ENCODE peak calls at places on chromosomes 13 and 19, in four cellular contexts. One of them, this sample, is unnamed.

GRCh38 chr19:35284153-35285140 is 2.1 kb downstream of the HAMP start:
- DNase-seq in pancreas: no peak
- DNase-seq in CD8-positive, alpha-beta T cell: no peak
- DNase-seq in left ventricle myocardium inferior: no peak
- DNase-seq in this sample: no peak

GRCh38 chr19:50796128-50796633 is 6.0 kb downstream of the ACP4 start:
- DNase-seq in pancreas: no peak
- DNase-seq in CD8-positive, alpha-beta T cell: no peak
- DNase-seq in left ventricle myocardium inferior: no peak
- DNase-seq in this sample: no peak

GRCh38 chr19:20662421-20663105 is 1.2 kb upstream of the ZNF626 start:
- DNase-seq in pancreas: no peak
- DNase-seq in CD8-positive, alpha-beta T cell: no peak
- DNase-seq in left ventricle myocardium inferior: no peak
- DNase-seq in this sample: no peak

GRCh38 chr19:1101337-1101698 is 2.5 kb upstream of the GPX4 start:
- DNase-seq in pancreas: no peak
- DNase-seq in CD8-positive, alpha-beta T cell: no peak
- DNase-seq in left ventricle myocardium inferior: no peak
- DNase-seq in this sample: peak; percentile 77

GRCh38 chr19:33430674-33431277 is 57.3 kb downstream of the CEBPG start:
- DNase-seq in pancreas: peak; percentile 33
- DNase-seq in CD8-positive, alpha-beta T cell: peak; percentile 46
- DNase-seq in left ventricle myocardium inferior: peak; percentile 59
- DNase-seq in this sample: peak; percentile 68

GRCh38 chr13:104635879-104636278 is 1569.7 kb upstream of the SLC10A2 start:
- DNase-seq in pancreas: no peak
- DNase-seq in CD8-positive, alpha-beta T cell: no peak
- DNase-seq in left ventricle myocardium inferior: no peak
- DNase-seq in this sample: no peak

GRCh38 chr19:50570997-50571396 is 2.8 kb upstream of the LRRC4B start:
- DNase-seq in pancreas: no peak
- DNase-seq in CD8-positive, alpha-beta T cell: no peak
- DNase-seq in left ventricle myocardium inferior: no peak
- DNase-seq in this sample: no peak

GRCh38 chr19:50008532-50008931 is 16.6 kb downstream of the VRK3 start:
- DNase-seq in pancreas: no peak
- DNase-seq in CD8-positive, alpha-beta T cell: no peak
- DNase-seq in left ventricle myocardium inferior: peak; percentile 24
- DNase-seq in this sample: no peak

GRCh38 chr13:77429320-77430142 is 102.6 kb upstream of the MYCBP2 start:
- DNase-seq in pancreas: no peak
- DNase-seq in CD8-positive, alpha-beta T cell: no peak
- DNase-seq in left ventricle myocardium inferior: no peak
- DNase-seq in this sample: no peak

GRCh38 chr19:1183543-1184172 is 9.6 kb upstream of the SBNO2 start:
- DNase-seq in pancreas: no peak
- DNase-seq in CD8-positive, alpha-beta T cell: no peak
- DNase-seq in left ventricle myocardium inferior: no peak
- DNase-seq in this sample: peak; percentile 74

GRCh38 chr19:36257512-36257876 is 42.6 kb downstream of the ZNF146 start:
- DNase-seq in pancreas: no peak
- DNase-seq in CD8-positive, alpha-beta T cell: no peak
- DNase-seq in left ventricle myocardium inferior: peak; percentile 47
- DNase-seq in this sample: no peak

GRCh38 chr19:33767898-33768413 is 28.7 kb upstream of the KCTD15 start:
- DNase-seq in pancreas: no peak
- DNase-seq in CD8-positive, alpha-beta T cell: no peak
- DNase-seq in left ventricle myocardium inferior: no peak
- DNase-seq in this sample: no peak

GRCh38 chr13:19074519-19074918 is 107.1 kb downstream of the TUBA3C start:
- DNase-seq in pancreas: no peak
- DNase-seq in CD8-positive, alpha-beta T cell: no peak
- DNase-seq in left ventricle myocardium inferior: no peak
- DNase-seq in this sample: no peak

GRCh38 chr19:12994701-12995595 is at the start of gene NFIX:
- DNase-seq in pancreas: peak; percentile 53
- DNase-seq in CD8-positive, alpha-beta T cell: peak; percentile 27
- DNase-seq in left ventricle myocardium inferior: peak; percentile 81
- DNase-seq in this sample: peak; percentile 78

GRCh38 chr19:30388819-30389218 is 16.6 kb downstream of the ZNF536 start:
- DNase-seq in pancreas: no peak
- DNase-seq in CD8-positive, alpha-beta T cell: no peak
- DNase-seq in left ventricle myocardium inferior: no peak
- DNase-seq in this sample: no peak

GRCh38 chr19:38173324-38174041 is 50.5 kb downstream of the DPF1 start:
- DNase-seq in pancreas: peak; percentile 29
- DNase-seq in CD8-positive, alpha-beta T cell: no peak
- DNase-seq in left ventricle myocardium inferior: peak; percentile 86
- DNase-seq in this sample: no peak

GRCh38 chr19:55212447-55212846 is 3.1 kb upstream of the PTPRH start:
- DNase-seq in pancreas: no peak
- DNase-seq in CD8-positive, alpha-beta T cell: no peak
- DNase-seq in left ventricle myocardium inferior: no peak
- DNase-seq in this sample: no peak

GRCh38 chr13:23810842-23811241 is 78.4 kb downstream of the MIPEP start:
- DNase-seq in pancreas: no peak
- DNase-seq in CD8-positive, alpha-beta T cell: no peak
- DNase-seq in left ventricle myocardium inferior: no peak
- DNase-seq in this sample: no peak

GRCh38 chr19:49690656-49691242 is at the start of gene CPT1C:
- DNase-seq in pancreas: peak; percentile 78
- DNase-seq in CD8-positive, alpha-beta T cell: peak; percentile 29
- DNase-seq in left ventricle myocardium inferior: peak; percentile 83
- DNase-seq in this sample: peak; percentile 73

GRCh38 chr13:44141213-44141724 is 232.4 kb upstream of the SERP2 start:
- DNase-seq in pancreas: peak; percentile 29
- DNase-seq in CD8-positive, alpha-beta T cell: no peak
- DNase-seq in left ventricle myocardium inferior: no peak
- DNase-seq in this sample: peak; percentile 54

GRCh38 chr13:76884167-76884566 is 2.0 kb downstream of the KCTD12 start:
- DNase-seq in pancreas: no peak
- DNase-seq in CD8-positive, alpha-beta T cell: no peak
- DNase-seq in left ventricle myocardium inferior: peak; percentile 27
- DNase-seq in this sample: peak; percentile 68

GRCh38 chr13:98279473-98280175 is 102.6 kb upstream of the RNF113B start:
- DNase-seq in pancreas: no peak
- DNase-seq in CD8-positive, alpha-beta T cell: no peak
- DNase-seq in left ventricle myocardium inferior: no peak
- DNase-seq in this sample: no peak

GRCh38 chr13:39379118-39379517 is 223.9 kb downstream of the LHFPL6 start:
- DNase-seq in pancreas: no peak
- DNase-seq in CD8-positive, alpha-beta T cell: no peak
- DNase-seq in left ventricle myocardium inferior: no peak
- DNase-seq in this sample: no peak

GRCh38 chr13:106291006-106291405 is 244.5 kb downstream of the EFNB2 start:
- DNase-seq in pancreas: no peak
- DNase-seq in CD8-positive, alpha-beta T cell: no peak
- DNase-seq in left ventricle myocardium inferior: no peak
- DNase-seq in this sample: no peak

GRCh38 chr13:21971662-21972635 is 301.1 kb downstream of the FGF9 start:
- DNase-seq in pancreas: no peak
- DNase-seq in CD8-positive, alpha-beta T cell: no peak
- DNase-seq in left ventricle myocardium inferior: no peak
- DNase-seq in this sample: no peak

GRCh38 chr13:44259045-44260042 is 114.3 kb upstream of the SERP2 start:
- DNase-seq in pancreas: peak; percentile 37
- DNase-seq in CD8-positive, alpha-beta T cell: peak; percentile 40
- DNase-seq in left ventricle myocardium inferior: no peak
- DNase-seq in this sample: peak; percentile 68

GRCh38 chr19:40659116-40659515 is 31.3 kb downstream of the NUMBL start:
- DNase-seq in pancreas: no peak
- DNase-seq in CD8-positive, alpha-beta T cell: no peak
- DNase-seq in left ventricle myocardium inferior: no peak
- DNase-seq in this sample: no peak

DNA sequence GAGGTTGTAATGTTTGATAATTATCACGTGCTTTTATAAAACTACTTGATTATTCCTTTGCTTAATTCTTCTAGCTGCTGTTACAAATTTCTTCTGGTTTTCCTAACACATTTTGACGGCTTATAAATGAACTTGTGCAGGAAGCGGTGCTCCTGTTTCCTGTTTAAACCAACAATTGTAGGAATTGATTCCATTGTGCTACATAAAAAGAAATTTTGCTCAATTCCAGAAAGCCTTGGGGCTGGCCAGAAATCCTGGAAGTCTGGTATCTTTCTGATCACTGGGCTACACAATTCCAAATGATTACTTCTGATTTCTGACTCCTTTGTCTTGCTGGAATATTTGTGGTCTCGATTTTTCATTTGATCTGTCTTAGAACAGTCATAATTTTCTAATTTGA is 14.9 kb downstream of the RFC3 start:
- DNase-seq in pancreas: no peak
- DNase-seq in CD8-positive, alpha-beta T cell: no peak
- DNase-seq in left ventricle myocardium inferior: no peak
- DNase-seq in this sample: no peak
- H3K4me1 ChIP-seq in pancreas: no peaks in the 10 kb centered on the region
- H3K4me1 ChIP-seq in CD8-positive, alpha-beta T cell: no peaks in the 10 kb centered on the region
- H3K4me1 ChIP-seq in left ventricle myocardium inferior: peaks cover 14% of the 10 kb centered on the region
- H3K4me1 ChIP-seq in this sample: no peaks in the 10 kb centered on the region

DNA sequence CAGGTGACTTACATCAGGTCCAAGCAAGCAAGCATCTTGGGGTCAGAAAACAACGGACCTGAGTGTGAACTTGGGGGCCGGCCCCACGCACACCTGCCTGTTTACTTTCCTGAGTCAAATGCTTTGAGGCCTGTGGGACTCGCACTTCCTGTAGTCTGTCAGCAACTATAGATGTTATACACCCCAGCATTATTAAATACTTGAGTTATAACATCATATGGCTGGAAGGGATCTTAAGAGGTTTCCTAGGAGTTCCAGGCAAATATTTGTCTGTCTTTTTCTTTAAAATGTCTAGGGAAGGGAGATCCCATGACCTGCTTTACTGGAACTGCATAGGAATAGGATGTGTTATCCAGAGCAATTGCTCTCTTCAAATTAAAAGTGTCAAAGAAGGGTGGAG is 280.6 kb downstream of the SHISA2 start:
- DNase-seq in pancreas: no peak
- DNase-seq in CD8-positive, alpha-beta T cell: no peak
- DNase-seq in left ventricle myocardium inferior: no peak
- DNase-seq in this sample: no peak
- H3K27ac ChIP-seq in pancreas: no peak overlapping the region
- H3K27ac ChIP-seq in CD8-positive, alpha-beta T cell: no peak overlapping the region
- H3K27ac ChIP-seq in left ventricle myocardium inferior: no peak overlapping the region
- H3K27ac ChIP-seq in this sample: no peak overlapping the region

DNA sequence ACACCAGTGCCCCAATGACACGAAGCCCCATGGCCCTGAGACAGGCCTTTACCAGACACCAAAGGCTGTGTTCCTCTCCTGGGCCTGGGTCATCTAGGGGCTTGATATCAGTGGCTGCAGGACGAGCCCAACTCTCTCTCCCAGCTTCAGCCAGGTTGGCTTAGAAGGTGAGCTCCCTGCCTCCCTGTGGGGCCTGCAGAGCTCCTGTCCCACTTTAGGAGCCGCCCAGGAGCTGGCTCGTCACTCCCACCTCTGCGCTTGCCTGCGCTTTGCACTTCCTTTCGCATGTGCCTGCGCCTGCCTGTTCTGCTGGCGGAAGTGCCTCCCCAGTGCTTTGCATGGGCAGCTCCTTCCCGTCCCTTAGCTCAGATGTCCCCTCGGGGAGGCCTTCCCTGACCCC is 4.9 kb downstream of the CALM3 start:
- DNase-seq in pancreas: no peak
- DNase-seq in CD8-positive, alpha-beta T cell: no peak
- DNase-seq in left ventricle myocardium inferior: no peak
- DNase-seq in this sample: peak; percentile 41
- H3K36me3 ChIP-seq in pancreas: no peaks in the 10 kb centered on the region
- H3K36me3 ChIP-seq in CD8-positive, alpha-beta T cell: peaks cover 44% of the 10 kb centered on the region
- H3K36me3 ChIP-seq in left ventricle myocardium inferior: peaks cover 45% of the 10 kb centered on the region
- H3K36me3 ChIP-seq in this sample: peaks cover 52% of the 10 kb centered on the region

GRCh38 chr19:11111771-11112144 is 22.5 kb downstream of the LDLR start:
- DNase-seq in pancreas: no peak
- DNase-seq in CD8-positive, alpha-beta T cell: no peak
- DNase-seq in left ventricle myocardium inferior: no peak
- DNase-seq in this sample: no peak

GRCh38 chr19:11115042-11115441 is 25.8 kb downstream of the LDLR start:
- DNase-seq in pancreas: no peak
- DNase-seq in CD8-positive, alpha-beta T cell: no peak
- DNase-seq in left ventricle myocardium inferior: no peak
- DNase-seq in this sample: no peak

GRCh38 chr19:11111117-11111770 is 22.0 kb downstream of the LDLR start:
- DNase-seq in pancreas: no peak
- DNase-seq in CD8-positive, alpha-beta T cell: no peak
- DNase-seq in left ventricle myocardium inferior: no peak
- DNase-seq in this sample: no peak

GRCh38 chr19:11115895-11116446 is 26.7 kb downstream of the LDLR start:
- DNase-seq in pancreas: no peak
- DNase-seq in CD8-positive, alpha-beta T cell: no peak
- DNase-seq in left ventricle myocardium inferior: no peak
- DNase-seq in this sample: no peak

DNA sequence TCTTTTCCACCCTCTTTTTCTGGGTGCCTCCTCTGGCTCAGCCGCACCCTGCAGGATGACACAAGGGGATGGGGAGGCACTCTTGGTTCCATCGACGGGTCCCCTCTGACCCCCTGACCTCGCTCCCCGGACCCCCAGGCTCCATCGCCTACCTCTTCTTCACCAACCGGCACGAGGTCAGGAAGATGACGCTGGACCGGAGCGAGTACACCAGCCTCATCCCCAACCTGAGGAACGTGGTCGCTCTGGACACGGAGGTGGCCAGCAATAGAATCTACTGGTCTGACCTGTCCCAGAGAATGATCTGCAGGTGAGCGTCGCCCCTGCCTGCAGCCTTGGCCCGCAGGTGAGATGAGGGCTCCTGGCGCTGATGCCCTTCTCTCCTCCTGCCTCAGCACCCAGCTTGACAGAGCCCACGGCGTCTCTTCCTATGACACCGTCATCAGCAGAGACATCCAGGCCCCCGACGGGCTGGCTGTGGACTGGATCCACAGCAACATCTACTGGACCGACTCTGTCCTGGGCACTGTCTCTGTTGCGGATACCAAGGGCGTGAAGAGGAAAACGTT is 24.0 kb downstream of the LDLR start:
- DNase-seq in pancreas: no peak
- DNase-seq in CD8-positive, alpha-beta T cell: no peak
- DNase-seq in left ventricle myocardium inferior: no peak
- DNase-seq in this sample: no peak
- H3K4me1 ChIP-seq in pancreas: no peaks in the 10 kb centered on the region
- H3K4me1 ChIP-seq in CD8-positive, alpha-beta T cell: no peaks in the 10 kb centered on the region
- H3K4me1 ChIP-seq in left ventricle myocardium inferior: no peaks in the 10 kb centered on the region
- H3K4me1 ChIP-seq in this sample: no peaks in the 10 kb centered on the region